ENCODE peak calls at places on chromosomes 5 and 9, in five cellular contexts. K, X, U, J and D are unnamed samples.

GRCh38 chr5:172505403-172505759 is 51.1 kb upstream of the SH3PXD2B start:
- DNase-seq in U (no peak), X (no peak), K (no peak), J (no peak), D (no peak)

GRCh38 chr9:708556-709432 is 132.7 kb upstream of the DMRT1 start:
- DNase-seq in K (no peak), U (no peak), X (no peak), J (peak; percentile 93), D (peak; percentile 5)

GRCh38 chr5:169756071-169756765 is 119.1 kb downstream of the DOCK2 start:
- DNase-seq in U (no peak), K (no peak), X (no peak), J (no peak), D (no peak)

GRCh38 chr5:172624996-172625939 is 15.8 kb upstream of the NEURL1B start:
- DNase-seq in K (no peak), X (no peak), U (no peak), J (no peak), D (no peak)

GRCh38 chr5:114427204-114427603 is 65.3 kb downstream of the KCNN2 start:
- DNase-seq in K (no peak), X (no peak), U (no peak), J (no peak), D (no peak)

GRCh38 chr5:102959055-102959454 is 160.9 kb downstream of the GIN1 start:
- DNase-seq in K (peak; percentile 92), J (no peak), U (no peak), X (peak; percentile 6), D (no peak)

GRCh38 chr5:3352711-3353110 is 242.9 kb upstream of the IRX1 start:
- DNase-seq in U (no peak), J (no peak), X (no peak), K (no peak), D (no peak)

GRCh38 chr9:129558551-129559505 is 62.1 kb downstream of the C9orf50 start:
- DNase-seq in J (peak; percentile 99), X (no peak), K (no peak), U (peak; percentile 94), D (no peak)

GRCh38 chr9:72280913-72281500 is 84.0 kb downstream of the ZFAND5 start:
- DNase-seq in X (peak; percentile 67), U (peak; percentile 59), J (peak; percentile 38), K (peak; percentile 60), D (peak; percentile 67)

GRCh38 chr9:133489253-133490190 is 10.6 kb upstream of the SLC2A6 start:
- DNase-seq in U (no peak), X (no peak), J (no peak), K (no peak), D (no peak)

GRCh38 chr5:88660947-88661869 is 221.8 kb downstream of the MEF2C start:
- DNase-seq in X (peak; percentile 56), K (peak; percentile 68), U (peak; percentile 98), J (no peak), D (no peak)

GRCh38 chr9:108956098-108956533 is 21.9 kb downstream of the ABITRAM start:
- DNase-seq in J (no peak), X (no peak), U (peak; percentile 50), K (no peak), D (no peak)

GRCh38 chr5:9069650-9070049 is 476.2 kb downstream of the SEMA5A start:
- DNase-seq in J (no peak), K (no peak), U (no peak), X (no peak), D (no peak)

GRCh38 chr9:98866435-98867108 is 59.1 kb downstream of the GALNT12 start:
- DNase-seq in U (no peak), J (no peak), K (no peak), X (no peak), D (no peak)

GRCh38 chr9:98869078-98869745 is 61.7 kb downstream of the GALNT12 start:
- DNase-seq in X (no peak), K (no peak), U (no peak), J (no peak), D (no peak)

GRCh38 chr9:98867109-98867433 is 59.6 kb downstream of the GALNT12 start:
- DNase-seq in K (no peak), X (no peak), U (no peak), J (no peak), D (no peak)

GRCh38 chr9:98869866-98870265 is 62.4 kb downstream of the GALNT12 start:
- DNase-seq in K (no peak), U (no peak), J (no peak), X (no peak), D (no peak)

DNA sequence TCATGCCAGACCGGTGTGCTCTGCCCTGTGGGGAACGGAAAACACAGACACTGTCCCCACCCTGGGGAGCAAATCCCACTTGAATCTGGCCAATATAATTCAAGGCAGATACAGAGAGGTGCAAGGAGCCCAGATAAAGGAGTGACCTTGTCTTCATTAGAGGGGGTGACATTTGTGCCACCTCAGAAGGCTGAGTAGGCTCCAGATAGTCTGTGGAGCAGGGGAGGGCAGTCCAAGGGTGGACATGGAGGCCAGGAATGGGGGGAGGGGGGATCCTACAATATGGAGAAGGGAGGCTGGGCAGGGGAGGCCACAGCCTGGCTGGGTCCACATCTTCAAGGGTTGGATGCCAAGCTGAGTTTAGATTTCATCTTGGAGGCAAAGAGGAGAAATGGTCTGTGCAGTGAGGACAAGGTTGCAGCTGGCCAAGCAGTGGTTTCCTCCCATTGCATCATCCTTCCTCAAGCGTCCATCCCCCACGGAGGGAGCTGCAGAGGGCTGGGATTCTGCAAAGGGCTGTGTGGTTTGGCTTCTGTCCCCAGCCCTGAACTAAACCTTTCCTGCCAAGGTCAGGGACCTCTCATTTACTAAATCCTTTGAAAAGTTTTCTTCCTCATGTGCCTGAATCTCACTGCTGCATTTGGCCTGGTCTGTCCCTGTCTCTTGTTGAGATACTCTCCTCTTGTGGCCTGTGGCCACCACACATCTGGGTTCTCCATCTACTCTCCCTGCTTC is 60.1 kb downstream of the GALNT12 start:
- DNase-seq in X (peak; percentile 86), K (no peak), J (no peak), U (no peak), D (no peak)
- TF ChIP-seq JUND in X (peak; percentile 97), K (no peak), J (no peak), U (peak; percentile 12), D (no peak)

DNA sequence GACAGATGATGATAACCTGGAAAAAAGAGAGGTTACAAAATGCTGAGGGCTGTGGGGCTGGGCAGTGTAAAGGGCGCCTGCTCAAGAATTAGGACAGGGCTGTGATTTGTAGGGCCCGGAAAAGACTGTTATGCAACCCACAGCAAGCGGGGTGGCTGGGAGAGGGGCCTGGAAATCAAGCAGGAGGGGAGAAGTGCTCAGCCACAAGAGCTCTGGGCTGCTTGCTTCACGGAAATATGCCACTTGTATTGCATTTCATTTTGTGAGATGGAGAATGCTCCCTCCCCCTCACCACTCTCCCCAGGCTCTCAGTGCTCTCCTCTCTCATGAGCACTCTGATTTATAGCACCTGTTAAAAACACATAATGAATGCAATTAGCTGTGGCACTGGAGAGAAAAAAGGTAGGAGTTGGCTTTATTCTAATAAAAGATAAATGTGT is 8.4 kb upstream of the HAND1 start:
- DNase-seq in U (peak; percentile 81), X (no peak), K (no peak), J (no peak), D (no peak)
- TF ChIP-seq JUND in U (no peak), X (no peak), K (no peak), J (no peak), D (no peak)

GRCh38 chr5:117107859-117108258 is 533.2 kb upstream of the SEMA6A start:
- DNase-seq in K (no peak), X (no peak), U (no peak), J (no peak), D (no peak)

GRCh38 chr5:117098094-117098493 is 523.5 kb upstream of the SEMA6A start:
- DNase-seq in K (no peak), J (no peak), X (no peak), U (no peak), D (no peak)

GRCh38 chr5:117100156-117100555 is 525.5 kb upstream of the SEMA6A start:
- DNase-seq in X (no peak), J (no peak), K (no peak), U (no peak), D (no peak)

GRCh38 chr5:117102591-117102990 is 528.0 kb upstream of the SEMA6A start:
- DNase-seq in J (no peak), U (no peak), K (no peak), X (no peak), D (no peak)

GRCh38 chr5:117103703-117104102 is 529.1 kb upstream of the SEMA6A start:
- DNase-seq in K (no peak), U (peak; percentile 47), J (no peak), X (no peak), D (no peak)
- TF ChIP-seq JUND in K (no peak), U (no peak), J (no peak), X (no peak), D (no peak)

DNA sequence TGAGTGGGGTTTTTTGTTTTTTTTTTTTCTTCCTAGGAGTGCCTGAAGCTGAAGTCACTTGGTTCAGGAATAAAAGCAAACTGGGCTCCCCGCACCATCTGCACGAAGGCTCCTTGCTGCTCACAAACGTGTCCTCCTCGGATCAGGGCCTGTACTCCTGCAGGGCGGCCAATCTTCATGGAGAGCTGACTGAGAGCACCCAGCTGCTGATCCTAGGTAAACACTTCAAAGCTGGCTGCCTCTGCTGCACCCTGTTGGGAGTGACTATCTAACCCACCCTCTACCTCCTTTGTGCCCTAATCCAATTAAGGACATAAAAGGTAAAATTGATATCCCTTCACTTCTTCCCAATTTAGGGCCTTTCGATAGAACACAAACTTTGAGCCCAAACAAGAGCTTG is 206.8 kb downstream of the SAXO1 start:
- DNase-seq in X (no peak), K (no peak), U (no peak), J (no peak), D (no peak)
- TF ChIP-seq JUND in X (no peak), K (no peak), U (no peak), J (no peak), D (no peak)

DNA sequence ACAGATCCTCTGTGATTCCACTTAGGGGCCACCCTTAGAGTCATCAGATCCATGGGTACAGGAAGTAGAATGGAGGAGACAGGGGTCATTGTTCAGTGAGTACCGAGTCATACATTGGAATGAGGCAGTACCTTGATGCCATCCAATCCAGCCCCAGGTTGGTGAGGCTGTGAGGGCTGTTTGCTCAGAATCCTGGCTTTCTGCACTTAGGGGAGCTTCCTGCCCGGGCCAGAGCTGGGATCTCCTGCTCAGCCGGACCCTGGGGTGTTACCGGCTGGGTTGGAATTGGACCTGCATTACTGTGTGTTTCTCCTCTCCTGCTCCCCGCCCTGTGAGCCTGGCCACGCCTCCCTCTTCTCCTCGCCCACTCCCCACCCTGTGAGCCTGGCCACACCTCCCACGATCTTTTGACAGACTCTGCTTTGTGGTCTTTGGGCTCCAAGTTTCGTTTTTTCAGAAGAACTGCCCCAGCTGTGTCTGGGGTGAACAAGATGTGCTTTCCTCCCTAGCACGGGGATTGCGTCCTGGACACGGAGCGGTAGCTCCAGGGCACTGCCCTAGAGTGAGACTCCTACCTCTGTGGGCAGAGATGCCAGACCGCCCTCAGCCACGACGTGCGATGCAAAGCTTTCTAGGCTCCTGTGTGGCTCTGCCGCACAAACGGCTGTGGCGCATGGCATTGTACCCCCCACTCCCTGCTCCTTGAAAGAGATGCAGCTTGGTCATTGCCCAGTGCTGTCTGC is 15.4 kb downstream of the TRAF2 start:
- DNase-seq in K (peak; percentile 41), J (peak; percentile 88), U (no peak), X (no peak), D (peak; percentile 65)
- TF ChIP-seq JUND in K (no peak), J (no peak), U (no peak), X (no peak), D (no peak)